ENCODE peak calls at places on chromosomes 11 and 22, in six cellular contexts. B is suprapubic skin, M is thyroid gland, Q is astrocyte of the cerebellum, K is PC-3, A is HCT116. U is an unnamed sample.

GRCh38 chr22:39818050-39818449 is 75.5 kb downstream of the ENTHD1 start:
- DNase-seq in M (no peak), B (no peak), A (no peak), Q (peak), K (no peak), U (no peak)

GRCh38 chr11:119316729-119317591 is at the start of gene MCAM:
- DNase-seq in A (no peak), K (peak), Q (no peak), B (peak), M (no peak), U (no peak)

GRCh38 chr11:120522736-120523135 is 11.2 kb downstream of the GRIK4 start:
- DNase-seq in Q (no peak), A (no peak), M (no peak), K (no peak), B (peak), U (no peak)

GRCh38 chr11:133386262-133386661 is 146.0 kb downstream of the OPCML start:
- DNase-seq in K (no peak), A (no peak), Q (no peak), M (no peak), B (no peak), U (no peak)

GRCh38 chr22:22935056-22935545 is 47.5 kb downstream of the IGLL5 start:
- DNase-seq in Q (no peak), A (no peak), M (no peak), K (no peak), B (no peak), U (no peak)

GRCh38 chr22:29009148-29009547 is 52.5 kb downstream of the C22orf31 start:
- DNase-seq in B (no peak), M (peak), Q (no peak), A (no peak), K (no peak), U (no peak)

GRCh38 chr22:35486116-35486631 is 54.5 kb upstream of the RASD2 start:
- DNase-seq in Q (no peak), B (no peak), A (no peak), K (no peak), M (no peak), U (no peak)

GRCh38 chr22:19807161-19807913 is 46.8 kb downstream of the TBX1 start:
- DNase-seq in B (peak), K (no peak), A (no peak), M (no peak), Q (no peak), U (no peak)

GRCh38 chr11:113873241-113873626 is 2.1 kb downstream of the USP28 start:
- DNase-seq in Q (no peak), B (no peak), M (no peak), K (no peak), A (no peak), U (no peak)

GRCh38 chr11:134383576-134384221 is 28.3 kb downstream of the B3GAT1 start:
- DNase-seq in Q (no peak), K (no peak), A (no peak), M (no peak), B (no peak), U (no peak)

GRCh38 chr11:126156814-126157213 is 54.6 kb downstream of the RPUSD4 start:
- DNase-seq in M (no peak), A (no peak), K (no peak), Q (no peak), B (no peak), U (no peak)

GRCh38 chr11:67022341-67022933 is 497 bp upstream of the SYT12 start:
- DNase-seq in Q (no peak), K (peak), A (peak), M (no peak), B (no peak), U (no peak)

GRCh38 chr11:65774525-65775306 is 6.1 kb downstream of the AP5B1 start:
- DNase-seq in A (no peak), M (no peak), Q (no peak), B (peak), K (no peak), U (no peak)

GRCh38 chr22:37561209-37562048 is 1.1 kb downstream of the CDC42EP1 start:
- DNase-seq in M (peak), B (peak), Q (peak), A (peak), K (peak), U (no peak)

GRCh38 chr11:75223954-75224643 is 16.5 kb upstream of the TPBGL start:
- DNase-seq in A (no peak), K (peak), Q (no peak), B (no peak), M (no peak), U (no peak)

GRCh38 chr22:24402460-24403192 is 24.8 kb upstream of the ADORA2A start:
- DNase-seq in A (peak), M (peak), B (no peak), Q (peak), K (peak), U (peak)
- H3K4me3 ChIP-seq in A (peak), M (no peak), B (no peak), Q (no peak), K (no peak), U (no peak)

DNA sequence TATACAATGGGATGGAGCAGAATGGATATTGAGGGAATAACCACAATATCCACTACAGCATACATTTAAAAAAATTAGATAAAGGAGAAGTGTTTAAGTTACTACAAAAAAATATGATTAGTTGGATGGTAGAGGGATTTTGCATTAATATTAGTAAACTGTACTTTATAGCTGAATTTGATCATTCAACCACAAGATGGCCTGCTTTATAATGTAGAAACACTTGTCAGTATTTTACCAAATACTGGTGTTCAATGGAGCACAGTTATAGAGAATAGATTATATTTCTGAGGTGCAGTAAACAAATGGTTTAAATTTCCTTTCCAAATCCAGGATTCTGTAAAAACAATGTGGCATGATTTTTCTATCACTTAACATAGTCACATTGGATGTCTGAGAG is 818.8 kb upstream of the CHORDC1 start:
- DNase-seq in Q (no peak), M (no peak), B (no peak), K (peak), A (no peak), U (no peak)
- TF ChIP-seq CTCF in Q (no peak), M (no peak), B (no peak), K (peak), A (no peak), U (no peak)

DNA sequence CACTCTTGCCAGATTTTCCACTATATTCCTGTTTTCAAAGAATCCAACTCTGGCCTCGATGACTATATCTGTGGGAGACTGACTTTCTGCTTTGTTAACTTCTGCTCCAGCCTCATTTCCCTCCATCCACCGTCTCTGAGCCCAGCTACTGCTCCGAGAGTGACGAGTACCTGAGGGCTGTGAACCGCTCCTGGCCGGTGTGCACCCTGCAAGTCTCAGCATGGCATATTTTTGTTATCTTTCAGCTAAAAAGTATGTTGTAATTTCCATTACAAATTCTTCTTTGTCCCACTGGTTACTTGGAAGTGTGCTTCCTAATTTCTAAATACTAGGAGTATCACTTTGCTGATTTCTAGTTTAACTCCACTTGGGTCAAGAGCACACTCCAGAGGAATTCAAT is 36.5 kb upstream of the MOB2 start:
- DNase-seq in A (no peak), K (no peak), Q (no peak), B (no peak), M (no peak), U (no peak)
- H3K4me3 ChIP-seq in A (no peak), K (no peak), Q (no peak), B (no peak), M (no peak), U (no peak)

DNA sequence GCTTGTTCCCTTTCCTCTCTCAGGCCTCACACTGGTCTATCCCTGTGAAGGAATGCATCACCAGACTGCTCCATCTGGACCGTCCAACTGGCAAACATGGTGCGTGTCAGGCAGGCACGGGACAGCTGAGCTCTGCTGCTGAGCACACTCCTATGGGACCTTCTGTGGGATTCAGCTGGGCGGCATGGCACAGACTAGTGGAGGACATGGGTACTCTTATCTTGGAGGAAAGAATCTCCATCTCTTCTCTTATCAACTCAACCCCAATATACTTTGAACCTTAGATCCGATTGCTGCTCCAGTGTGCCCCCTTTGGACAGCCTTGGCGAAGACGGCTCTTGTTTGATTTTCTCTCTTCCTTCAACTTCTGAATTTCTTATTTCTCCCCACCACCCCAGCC is 593.6 kb downstream of the ETS1 start:
- DNase-seq in K (no peak), Q (no peak), B (no peak), A (no peak), M (no peak), U (no peak)
- TF ChIP-seq CTCF in K (peak), Q (no peak), B (no peak), A (no peak), M (no peak), U (no peak)

GRCh38 chr11:122099345-122100045 is 16.5 kb downstream of the BLID start:
- DNase-seq in K (no peak), B (no peak), M (peak), Q (peak), A (no peak), U (no peak)
- H3K4me3 ChIP-seq in K (peak), B (peak), M (peak), Q (peak), A (no peak), U (peak)

GRCh38 chr22:41943661-41944209 is 3.2 kb downstream of the CENPM start:
- DNase-seq in K (peak), Q (no peak), M (no peak), B (no peak), A (no peak), U (no peak)

GRCh38 chr22:41947181-41948080 is 479 bp upstream of the CENPM start:
- DNase-seq in Q (no peak), B (no peak), A (no peak), M (no peak), K (no peak), U (no peak)

GRCh38 chr22:41949297-41949965 is 2.5 kb upstream of the CENPM start:
- DNase-seq in K (no peak), A (no peak), M (no peak), Q (no peak), B (no peak), U (no peak)

GRCh38 chr22:41948142-41948541 is 1.2 kb upstream of the CENPM start:
- DNase-seq in A (no peak), Q (no peak), B (no peak), M (no peak), K (no peak), U (no peak)

GRCh38 chr22:41946360-41947180 is at the start of gene CENPM:
- DNase-seq in Q (peak), A (peak), K (peak), M (peak), B (peak), U (peak)
- TF ChIP-seq CTCF in Q (peak), A (peak), K (peak), M (peak), B (no peak), U (peak)

DNA sequence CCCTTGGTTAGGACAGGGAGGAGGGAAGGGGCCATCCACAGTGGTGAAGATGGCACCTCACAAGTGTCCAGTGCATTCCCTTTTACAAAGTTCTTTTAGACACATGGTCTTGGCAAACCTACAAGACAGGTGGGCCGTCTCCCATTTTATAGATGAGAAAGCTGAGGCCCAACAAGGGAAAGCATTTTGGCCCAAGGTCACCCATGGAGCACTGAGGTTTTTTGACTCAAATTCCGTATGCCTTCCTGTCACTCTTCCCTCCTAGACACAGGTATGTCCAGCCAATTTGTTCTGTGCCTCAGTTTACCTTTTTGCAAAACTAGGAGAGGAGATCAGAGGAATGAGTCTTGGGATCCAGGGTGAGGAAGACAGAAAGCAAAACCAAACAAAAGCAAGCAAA is 1.2 kb downstream of the C1QTNF4 start:
- DNase-seq in Q (no peak), K (no peak), M (no peak), B (no peak), A (no peak), U (no peak)
- H3K4me3 ChIP-seq in Q (no peak), K (no peak), M (no peak), B (no peak), A (no peak), U (no peak)

DNA sequence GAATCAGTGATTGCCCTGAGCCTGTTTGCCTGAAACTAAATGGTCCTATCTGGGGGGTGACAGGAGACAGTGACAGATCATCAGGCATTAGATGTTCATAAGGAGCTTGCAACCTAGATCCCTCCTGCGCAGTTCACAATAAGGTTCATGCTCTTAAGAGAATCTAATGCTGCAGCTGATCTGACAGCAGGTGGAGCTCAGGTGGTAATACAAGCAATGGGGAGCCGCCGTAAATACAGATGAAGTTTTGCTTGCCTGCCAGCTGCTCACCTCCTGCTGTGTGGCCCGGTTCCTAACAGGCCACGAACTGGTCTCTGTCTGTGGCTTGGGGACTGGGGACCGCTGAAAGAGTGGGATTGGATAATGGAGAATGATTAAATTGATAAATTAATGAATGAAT is 14.0 kb downstream of the NOX4 start:
- DNase-seq in B (no peak), K (peak), A (peak), M (no peak), Q (no peak), U (no peak)
- TF ChIP-seq CTCF in B (no peak), K (peak), A (no peak), M (no peak), Q (no peak), U (no peak)

U was measured in AG09309.